ENCODE peak calls at places on chromosomes 4 and X, in six cellular contexts. B is sigmoid colon, M is bronchial epithelial cell, K is kidney epithelial cell, F is hepatocyte, U is brain microvascular endothelial cell. V is an unnamed sample.

GRCh38 chrX:107935200-107935599 is 47.0 kb downstream of the TEX13B start:
- DNase-seq in K (peak), M (peak), B (no peak), F (no peak), U (peak), V (peak)

GRCh38 chr4:179695175-179695574 is 2252.9 kb upstream of the AGA start:
- DNase-seq in U (peak), K (peak), B (no peak), M (peak), F (no peak), V (peak)

GRCh38 chrX:57406149-57406548 is 119.6 kb downstream of the FAAH2 start:
- DNase-seq in F (no peak), K (no peak), U (no peak), B (no peak), M (no peak), V (no peak)

GRCh38 chr4:88706574-88706973 is 8.9 kb upstream of the NAP1L5 start:
- DNase-seq in F (peak), U (peak), B (no peak), K (no peak), M (peak), V (peak)

GRCh38 chr4:11912886-11913285 is 484.2 kb upstream of the HS3ST1 start:
- DNase-seq in M (peak), B (no peak), K (peak), F (no peak), U (peak), V (no peak)

GRCh38 chr4:7193040-7193958 is 961 bp downstream of the SORCS2 start:
- DNase-seq in F (no peak), B (peak), M (no peak), U (no peak), K (no peak), V (no peak)

GRCh38 chr4:169270156-169270809 is 473 bp downstream of the SH3RF1 start:
- DNase-seq in K (no peak), F (peak), B (peak), M (no peak), U (no peak), V (no peak)

GRCh38 chr4:82842593-82842992 is 44.0 kb upstream of the SCD5 start:
- DNase-seq in M (no peak), U (peak), F (peak), B (no peak), K (no peak), V (peak)

GRCh38 chr4:58061967-58062366 is 951.8 kb upstream of the IGFBP7 start:
- DNase-seq in U (no peak), M (no peak), F (no peak), K (no peak), B (no peak), V (no peak)

GRCh38 chr4:1406416-1406945 is at the start of gene NKX1-1:
- DNase-seq in K (no peak), U (no peak), B (no peak), F (peak), M (no peak), V (no peak)

GRCh38 chr4:147782087-147782781 is 50.3 kb downstream of the ARHGAP10 start:
- DNase-seq in U (no peak), B (no peak), F (peak), M (peak), K (no peak), V (peak)

GRCh38 chrX:74536142-74537010 is 78.0 kb downstream of the RLIM start:
- DNase-seq in K (no peak), F (peak), B (peak), U (peak), M (peak), V (peak)

GRCh38 chr4:77052352-77052751 is 23.4 kb downstream of the CCNI start:
- DNase-seq in M (peak), U (peak), B (no peak), F (peak), K (no peak), V (peak)

GRCh38 chrX:2391869-2392606 is 108.7 kb downstream of the DHRSX start:
- DNase-seq in B (no peak), U (peak), M (peak), F (peak), K (peak), V (peak)

GRCh38 chr4:60683953-60684352 is 516.2 kb upstream of the ADGRL3 start:
- DNase-seq in B (no peak), F (no peak), M (no peak), K (no peak), U (peak), V (peak)

GRCh38 chr4:139509727-139510410 is 46.1 kb downstream of the SETD7 start:
- DNase-seq in U (no peak), B (no peak), K (no peak), M (peak), F (peak), V (peak)

GRCh38 chr4:143183513-143184216 is 1.1 kb upstream of the USP38 start:
- DNase-seq in M (peak), U (no peak), B (no peak), K (no peak), F (no peak), V (no peak)

GRCh38 chr4:151169223-151169622 is 69.8 kb downstream of the RPS3A start:
- DNase-seq in K (peak), B (peak), M (no peak), U (peak), F (peak), V (peak)

GRCh38 chr4:10311939-10312338 is 145.3 kb downstream of the ZNF518B start:
- DNase-seq in B (no peak), U (no peak), M (no peak), K (no peak), F (no peak), V (no peak)

DNA sequence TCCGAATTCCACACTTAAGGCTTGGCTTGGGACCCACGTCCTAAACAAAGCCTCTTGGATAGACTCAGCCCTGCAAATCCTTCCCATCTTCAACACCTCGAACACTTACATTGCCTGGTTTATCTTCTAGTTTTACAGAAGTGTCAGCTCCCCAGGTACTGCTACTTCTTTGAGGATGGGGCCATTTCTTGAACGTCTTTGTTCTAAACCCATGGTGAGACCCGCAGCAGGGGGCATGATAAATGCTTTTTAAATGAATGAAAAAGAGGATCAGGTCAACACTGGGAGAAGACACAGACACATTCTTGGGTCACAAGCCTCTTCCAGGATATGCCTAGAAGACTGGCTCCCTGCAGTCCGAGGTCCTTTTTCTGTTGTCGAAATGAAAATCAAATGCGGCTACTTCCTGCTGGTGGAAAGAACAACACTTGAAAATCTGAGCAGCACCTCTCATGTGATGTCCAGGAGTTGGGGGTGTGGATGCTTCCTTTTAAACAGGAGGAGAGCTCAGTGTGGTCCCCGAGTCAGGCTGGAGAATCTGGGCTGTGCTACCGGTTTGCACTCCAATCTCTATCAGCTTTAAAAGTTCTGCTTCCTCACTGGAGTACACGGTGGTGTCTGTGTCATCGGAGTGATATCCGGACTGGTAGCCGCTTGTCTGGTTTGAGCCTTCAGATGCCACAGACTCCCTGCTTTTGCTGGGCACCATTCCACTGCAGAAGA is 45.8 kb downstream of the KDR start:
- DNase-seq in F (no peak), B (no peak), U (peak), K (no peak), M (no peak), V (peak)
- TF ChIP-seq CTCF in F (no peak), B (no peak), U (no peak), K (no peak), M (no peak), V (no peak)

DNA sequence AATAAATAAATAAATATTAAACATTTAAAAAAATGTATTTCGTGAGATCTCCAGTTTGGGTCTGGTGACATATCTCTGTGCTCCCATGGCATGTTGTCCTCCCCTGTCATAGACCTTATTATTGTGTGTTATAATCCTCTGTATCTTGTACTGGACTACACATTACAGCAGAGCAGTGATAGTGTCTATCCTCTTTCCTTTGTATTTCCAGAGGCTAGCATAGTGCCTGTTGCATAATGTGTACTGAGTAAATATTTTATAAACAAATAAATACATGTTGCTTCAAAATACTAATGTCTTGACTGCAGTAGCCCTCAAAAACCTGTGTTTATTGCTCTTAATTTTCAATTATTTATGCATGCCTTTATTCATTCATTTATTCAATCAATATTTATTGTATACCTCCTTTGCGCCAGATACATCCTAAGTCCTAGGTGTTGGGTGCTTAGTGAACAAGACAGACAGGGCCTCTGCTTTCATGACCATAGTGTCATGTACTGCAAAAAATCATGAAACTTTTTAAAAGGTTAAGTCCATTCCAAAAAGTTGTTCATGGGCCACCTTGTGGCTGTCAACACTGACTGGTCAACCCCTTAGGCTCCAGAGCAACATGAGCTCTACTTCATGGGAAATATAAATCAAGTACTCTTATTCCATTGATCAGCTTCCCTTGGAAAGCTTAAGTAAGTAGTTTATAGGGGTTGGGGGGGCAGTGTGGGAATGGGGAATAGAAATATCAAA is 303.9 kb downstream of the IQCM start:
- DNase-seq in K (no peak), F (no peak), B (no peak), M (no peak), U (no peak), V (no peak)
- TF ChIP-seq CTCF in K (no peak), F (no peak), B (no peak), M (no peak), U (no peak), V (no peak)

DNA sequence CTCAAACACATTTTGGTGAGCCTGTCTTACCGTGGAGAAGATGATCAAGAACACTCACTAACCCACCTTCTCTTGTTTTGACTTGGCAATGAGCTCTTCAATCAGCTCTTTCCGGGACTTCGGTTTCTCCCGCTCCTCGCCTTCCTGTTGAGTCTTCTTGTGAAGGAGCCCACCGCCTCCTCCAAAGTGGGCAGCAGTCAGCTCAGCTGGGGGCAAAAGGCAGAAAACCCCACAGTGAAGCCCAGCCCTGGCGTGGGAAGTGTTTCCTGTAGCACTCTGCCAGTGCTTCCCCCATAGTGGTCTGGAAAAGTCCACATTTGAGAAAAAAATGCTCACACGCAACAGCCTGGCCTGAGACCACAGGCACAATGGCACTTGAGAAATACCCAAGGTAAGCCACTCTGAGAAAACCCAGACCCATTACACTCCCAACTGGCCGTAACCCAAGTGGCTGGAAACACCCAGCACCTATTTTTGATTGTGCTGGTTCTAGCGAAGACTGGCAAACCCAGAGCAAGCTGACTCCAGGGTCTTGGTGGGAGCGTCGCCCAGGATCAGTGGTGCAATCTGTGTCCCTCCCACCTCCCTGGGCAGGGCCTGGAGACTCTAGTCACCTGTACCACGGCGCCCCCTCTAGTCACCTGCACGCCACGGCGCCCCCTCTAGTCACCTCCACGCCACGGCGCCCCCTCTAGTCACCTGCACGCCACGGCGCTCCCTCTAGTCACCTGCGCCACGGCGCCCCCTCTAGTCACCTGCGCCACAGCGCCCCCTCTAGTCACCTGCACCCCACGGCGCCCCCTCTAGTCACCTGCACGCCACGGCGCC is 8.6 kb downstream of the NOP14 start:
- DNase-seq in F (no peak), B (no peak), M (no peak), U (no peak), K (no peak), V (no peak)
- TF ChIP-seq CTCF in F (peak), B (no peak), M (no peak), U (peak), K (peak), V (no peak)

GRCh38 chr4:144514736-144515135 is 131.2 kb upstream of the HHIP start:
- DNase-seq in M (no peak), B (no peak), K (no peak), U (no peak), F (no peak), V (no peak)

GRCh38 chr4:144518181-144518895 is 127.6 kb upstream of the HHIP start:
- DNase-seq in M (no peak), U (peak), K (no peak), F (no peak), B (no peak), V (no peak)
- TF ChIP-seq CTCF in M (no peak), U (no peak), K (no peak), F (no peak), B (no peak), V (no peak)

DNA sequence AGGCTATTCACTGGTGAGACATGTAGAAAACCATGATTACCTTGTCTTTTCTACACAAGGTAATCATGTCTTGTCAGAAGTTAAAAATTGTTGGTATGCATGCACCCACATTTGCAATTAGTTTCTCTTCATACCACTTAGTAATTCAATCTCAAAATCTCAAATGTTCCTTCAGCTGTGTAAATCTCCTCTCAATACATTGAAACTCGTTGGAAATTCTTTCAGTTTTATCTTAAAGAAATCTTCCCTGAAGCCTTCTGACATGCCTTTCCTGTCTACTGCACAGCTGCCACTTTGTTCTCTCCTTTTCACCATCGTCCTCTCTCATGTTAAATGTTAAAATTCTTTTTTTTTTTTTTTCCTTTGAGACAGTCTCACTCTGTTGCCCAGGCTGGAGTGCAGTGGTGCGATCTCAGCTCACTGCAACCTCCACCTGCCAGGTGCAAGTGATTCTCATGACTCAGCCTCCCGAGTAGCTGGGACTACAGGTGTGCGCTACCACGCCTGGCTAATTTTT is 30.9 kb downstream of the MCUB start:
- DNase-seq in B (no peak), U (no peak), F (no peak), K (no peak), M (peak), V (no peak)
- TF ChIP-seq CTCF in B (no peak), U (no peak), F (no peak), K (no peak), M (no peak), V (no peak)

GRCh38 chrX:86171366-86171765 is 23.1 kb downstream of the DACH2 start:
- DNase-seq in K (no peak), F (peak), U (peak), M (peak), B (no peak), V (peak)
- TF ChIP-seq CTCF in K (peak), F (peak), U (peak), M (peak), B (no peak), V (peak)

GRCh38 chr4:112604590-112604989 is 32.1 kb downstream of the ZGRF1 start:
- DNase-seq in B (no peak), K (peak), F (peak), U (peak), M (peak), V (peak)
- TF ChIP-seq CTCF in B (no peak), K (peak), F (peak), U (peak), M (peak), V (peak)